ENCODE peak calls at places on chromosome 4, in seven cellular contexts. One of them, this sample, is unnamed.

GRCh38 chr4:38237139-38237538 is 276.9 kb downstream of the PTTG2 start:
- DNase-seq in CD4-positive, alpha-beta T cell: no peak
- DNase-seq in IMR-90: peak
- DNase-seq in Panc1: peak
- DNase-seq in PC-9: peak
- DNase-seq in DND-41: no peak
- DNase-seq in right lobe of liver: no peak
- DNase-seq in this sample: peak

GRCh38 chr4:174522183-174523002 is at the start of gene HPGD:
- DNase-seq in CD4-positive, alpha-beta T cell: peak
- DNase-seq in IMR-90: no peak
- DNase-seq in Panc1: no peak
- DNase-seq in PC-9: no peak
- DNase-seq in DND-41: no peak
- DNase-seq in right lobe of liver: peak
- DNase-seq in this sample: peak

GRCh38 chr4:20323991-20324390 is 72.3 kb downstream of the SLIT2 start:
- DNase-seq in CD4-positive, alpha-beta T cell: no peak
- DNase-seq in IMR-90: peak
- DNase-seq in Panc1: no peak
- DNase-seq in PC-9: no peak
- DNase-seq in DND-41: no peak
- DNase-seq in right lobe of liver: no peak
- DNase-seq in this sample: no peak

GRCh38 chr4:174324246-174324645 is 40.5 kb downstream of the CEP44 start:
- DNase-seq in CD4-positive, alpha-beta T cell: no peak
- DNase-seq in IMR-90: peak
- DNase-seq in Panc1: no peak
- DNase-seq in PC-9: no peak
- DNase-seq in DND-41: no peak
- DNase-seq in right lobe of liver: no peak
- DNase-seq in this sample: no peak

GRCh38 chr4:138192113-138192512 is 50.0 kb downstream of the SLC7A11 start:
- DNase-seq in CD4-positive, alpha-beta T cell: no peak
- DNase-seq in IMR-90: peak
- DNase-seq in Panc1: peak
- DNase-seq in PC-9: peak
- DNase-seq in DND-41: no peak
- DNase-seq in right lobe of liver: no peak
- DNase-seq in this sample: no peak

GRCh38 chr4:146222313-146222712 is 8.0 kb downstream of the REELD1 start:
- DNase-seq in CD4-positive, alpha-beta T cell: no peak
- DNase-seq in IMR-90: peak
- DNase-seq in Panc1: no peak
- DNase-seq in PC-9: peak
- DNase-seq in DND-41: no peak
- DNase-seq in right lobe of liver: no peak
- DNase-seq in this sample: peak

GRCh38 chr4:183700407-183700806 is 41.3 kb downstream of the TRAPPC11 start:
- DNase-seq in CD4-positive, alpha-beta T cell: no peak
- DNase-seq in IMR-90: no peak
- DNase-seq in Panc1: no peak
- DNase-seq in PC-9: no peak
- DNase-seq in DND-41: no peak
- DNase-seq in right lobe of liver: no peak
- DNase-seq in this sample: no peak

GRCh38 chr4:186693159-186693815 is 30.4 kb downstream of the FAT1 start:
- DNase-seq in CD4-positive, alpha-beta T cell: no peak
- DNase-seq in IMR-90: peak
- DNase-seq in Panc1: peak
- DNase-seq in PC-9: no peak
- DNase-seq in DND-41: no peak
- DNase-seq in right lobe of liver: no peak
- DNase-seq in this sample: peak

GRCh38 chr4:76007089-76007559 is at the start of gene CXCL9:
- DNase-seq in CD4-positive, alpha-beta T cell: no peak
- DNase-seq in IMR-90: no peak
- DNase-seq in Panc1: no peak
- DNase-seq in PC-9: peak
- DNase-seq in DND-41: no peak
- DNase-seq in right lobe of liver: no peak
- DNase-seq in this sample: no peak

GRCh38 chr4:95155759-95156451 is 392.9 kb downstream of the UNC5C start:
- DNase-seq in CD4-positive, alpha-beta T cell: no peak
- DNase-seq in IMR-90: peak
- DNase-seq in Panc1: no peak
- DNase-seq in PC-9: no peak
- DNase-seq in DND-41: peak
- DNase-seq in right lobe of liver: no peak
- DNase-seq in this sample: no peak

GRCh38 chr4:126851391-126851790 is 781.4 kb upstream of the INTU start:
- DNase-seq in CD4-positive, alpha-beta T cell: no peak
- DNase-seq in IMR-90: peak
- DNase-seq in Panc1: no peak
- DNase-seq in PC-9: no peak
- DNase-seq in DND-41: no peak
- DNase-seq in right lobe of liver: no peak
- DNase-seq in this sample: no peak

GRCh38 chr4:1862055-1862911 is 6.3 kb upstream of the LETM1 start:
- DNase-seq in CD4-positive, alpha-beta T cell: peak
- DNase-seq in IMR-90: no peak
- DNase-seq in Panc1: no peak
- DNase-seq in PC-9: no peak
- DNase-seq in DND-41: no peak
- DNase-seq in right lobe of liver: no peak
- DNase-seq in this sample: no peak

GRCh38 chr4:73721419-73721818 is 18.9 kb upstream of the CXCL8 start:
- DNase-seq in CD4-positive, alpha-beta T cell: no peak
- DNase-seq in IMR-90: peak
- DNase-seq in Panc1: no peak
- DNase-seq in PC-9: no peak
- DNase-seq in DND-41: no peak
- DNase-seq in right lobe of liver: no peak
- DNase-seq in this sample: no peak

GRCh38 chr4:109721033-109721432 is 8.8 kb downstream of the PLA2G12A start:
- DNase-seq in CD4-positive, alpha-beta T cell: no peak
- DNase-seq in IMR-90: peak
- DNase-seq in Panc1: no peak
- DNase-seq in PC-9: no peak
- DNase-seq in DND-41: no peak
- DNase-seq in right lobe of liver: no peak
- DNase-seq in this sample: no peak

GRCh38 chr4:152419809-152420208 is 116.1 kb downstream of the FBXW7 start:
- DNase-seq in CD4-positive, alpha-beta T cell: no peak
- DNase-seq in IMR-90: no peak
- DNase-seq in Panc1: no peak
- DNase-seq in PC-9: no peak
- DNase-seq in DND-41: no peak
- DNase-seq in right lobe of liver: no peak
- DNase-seq in this sample: no peak

GRCh38 chr4:171847751-171848150 is 34.5 kb downstream of the GALNTL6 start:
- DNase-seq in CD4-positive, alpha-beta T cell: no peak
- DNase-seq in IMR-90: no peak
- DNase-seq in Panc1: no peak
- DNase-seq in PC-9: no peak
- DNase-seq in DND-41: no peak
- DNase-seq in right lobe of liver: no peak
- DNase-seq in this sample: no peak

GRCh38 chr4:170047774-170048354 is 21.7 kb upstream of the MFAP3L start:
- DNase-seq in CD4-positive, alpha-beta T cell: peak
- DNase-seq in IMR-90: peak
- DNase-seq in Panc1: peak
- DNase-seq in PC-9: no peak
- DNase-seq in DND-41: peak
- DNase-seq in right lobe of liver: no peak
- DNase-seq in this sample: peak

GRCh38 chr4:116150152-116150551 is 935.2 kb downstream of the TRAM1L1 start:
- DNase-seq in CD4-positive, alpha-beta T cell: no peak
- DNase-seq in IMR-90: no peak
- DNase-seq in Panc1: no peak
- DNase-seq in PC-9: no peak
- DNase-seq in DND-41: no peak
- DNase-seq in right lobe of liver: no peak
- DNase-seq in this sample: no peak
- TF ChIP-seq CTCF in CD4-positive, alpha-beta T cell: no peak
- TF ChIP-seq CTCF in IMR-90: no peak
- TF ChIP-seq CTCF in Panc1: no peak
- TF ChIP-seq CTCF in PC-9: no peak
- TF ChIP-seq CTCF in DND-41: no peak
- TF ChIP-seq CTCF in right lobe of liver: no peak
- TF ChIP-seq CTCF in this sample: no peak

GRCh38 chr4:8391071-8391470 is 49.5 kb downstream of the ACOX3 start:
- DNase-seq in CD4-positive, alpha-beta T cell: no peak
- DNase-seq in IMR-90: no peak
- DNase-seq in Panc1: no peak
- DNase-seq in PC-9: no peak
- DNase-seq in DND-41: no peak
- DNase-seq in right lobe of liver: no peak
- DNase-seq in this sample: no peak

GRCh38 chr4:8392591-8393190 is 47.8 kb downstream of the ACOX3 start:
- DNase-seq in CD4-positive, alpha-beta T cell: no peak
- DNase-seq in IMR-90: peak
- DNase-seq in Panc1: no peak
- DNase-seq in PC-9: no peak
- DNase-seq in DND-41: peak
- DNase-seq in right lobe of liver: no peak
- DNase-seq in this sample: no peak

GRCh38 chr4:8390604-8391003 is 49.9 kb downstream of the ACOX3 start:
- DNase-seq in CD4-positive, alpha-beta T cell: no peak
- DNase-seq in IMR-90: no peak
- DNase-seq in Panc1: no peak
- DNase-seq in PC-9: no peak
- DNase-seq in DND-41: no peak
- DNase-seq in right lobe of liver: no peak
- DNase-seq in this sample: no peak

GRCh38 chr4:8393593-8394038 is 46.9 kb downstream of the ACOX3 start:
- DNase-seq in CD4-positive, alpha-beta T cell: no peak
- DNase-seq in IMR-90: peak
- DNase-seq in Panc1: peak
- DNase-seq in PC-9: peak
- DNase-seq in DND-41: no peak
- DNase-seq in right lobe of liver: no peak
- DNase-seq in this sample: no peak

DNA sequence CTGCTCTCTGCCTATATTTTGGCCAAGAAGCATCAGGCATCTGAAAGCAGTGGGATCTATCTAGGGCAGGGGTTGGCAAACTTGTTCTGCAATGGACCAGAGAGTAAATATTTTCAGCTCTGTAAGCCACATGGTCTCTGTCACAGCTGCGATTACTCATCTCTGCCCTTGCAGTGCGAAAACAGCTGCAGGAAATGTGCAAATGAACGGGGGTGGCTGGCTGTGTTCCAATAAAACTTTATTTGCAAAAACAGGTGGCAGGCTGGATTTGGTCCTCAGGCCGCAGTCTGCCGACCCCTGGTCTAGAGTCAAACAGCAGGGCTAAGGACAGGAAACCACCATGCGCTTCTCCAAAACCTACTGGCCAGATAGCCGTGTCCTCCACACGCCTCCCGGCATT is 48.6 kb downstream of the ACOX3 start:
- DNase-seq in CD4-positive, alpha-beta T cell: no peak
- DNase-seq in IMR-90: peak
- DNase-seq in Panc1: no peak
- DNase-seq in PC-9: peak
- DNase-seq in DND-41: peak
- DNase-seq in right lobe of liver: no peak
- DNase-seq in this sample: no peak
- TF ChIP-seq CTCF in CD4-positive, alpha-beta T cell: no peak
- TF ChIP-seq CTCF in IMR-90: no peak
- TF ChIP-seq CTCF in Panc1: no peak
- TF ChIP-seq CTCF in PC-9: no peak
- TF ChIP-seq CTCF in DND-41: no peak
- TF ChIP-seq CTCF in right lobe of liver: no peak
- TF ChIP-seq CTCF in this sample: no peak

GRCh38 chr4:168994961-168995360 is 15.1 kb downstream of the CBR4 start:
- DNase-seq in CD4-positive, alpha-beta T cell: no peak
- DNase-seq in IMR-90: no peak
- DNase-seq in Panc1: no peak
- DNase-seq in PC-9: no peak
- DNase-seq in DND-41: no peak
- DNase-seq in right lobe of liver: no peak
- DNase-seq in this sample: no peak

GRCh38 chr4:168993724-168994510 is 16.1 kb downstream of the CBR4 start:
- DNase-seq in CD4-positive, alpha-beta T cell: no peak
- DNase-seq in IMR-90: no peak
- DNase-seq in Panc1: no peak
- DNase-seq in PC-9: no peak
- DNase-seq in DND-41: no peak
- DNase-seq in right lobe of liver: no peak
- DNase-seq in this sample: no peak

GRCh38 chr4:168998596-168998995 is 11.5 kb downstream of the CBR4 start:
- DNase-seq in CD4-positive, alpha-beta T cell: no peak
- DNase-seq in IMR-90: no peak
- DNase-seq in Panc1: no peak
- DNase-seq in PC-9: no peak
- DNase-seq in DND-41: no peak
- DNase-seq in right lobe of liver: no peak
- DNase-seq in this sample: no peak

GRCh38 chr4:168999836-169000235 is 10.2 kb downstream of the CBR4 start:
- DNase-seq in CD4-positive, alpha-beta T cell: no peak
- DNase-seq in IMR-90: no peak
- DNase-seq in Panc1: no peak
- DNase-seq in PC-9: no peak
- DNase-seq in DND-41: no peak
- DNase-seq in right lobe of liver: no peak
- DNase-seq in this sample: no peak

DNA sequence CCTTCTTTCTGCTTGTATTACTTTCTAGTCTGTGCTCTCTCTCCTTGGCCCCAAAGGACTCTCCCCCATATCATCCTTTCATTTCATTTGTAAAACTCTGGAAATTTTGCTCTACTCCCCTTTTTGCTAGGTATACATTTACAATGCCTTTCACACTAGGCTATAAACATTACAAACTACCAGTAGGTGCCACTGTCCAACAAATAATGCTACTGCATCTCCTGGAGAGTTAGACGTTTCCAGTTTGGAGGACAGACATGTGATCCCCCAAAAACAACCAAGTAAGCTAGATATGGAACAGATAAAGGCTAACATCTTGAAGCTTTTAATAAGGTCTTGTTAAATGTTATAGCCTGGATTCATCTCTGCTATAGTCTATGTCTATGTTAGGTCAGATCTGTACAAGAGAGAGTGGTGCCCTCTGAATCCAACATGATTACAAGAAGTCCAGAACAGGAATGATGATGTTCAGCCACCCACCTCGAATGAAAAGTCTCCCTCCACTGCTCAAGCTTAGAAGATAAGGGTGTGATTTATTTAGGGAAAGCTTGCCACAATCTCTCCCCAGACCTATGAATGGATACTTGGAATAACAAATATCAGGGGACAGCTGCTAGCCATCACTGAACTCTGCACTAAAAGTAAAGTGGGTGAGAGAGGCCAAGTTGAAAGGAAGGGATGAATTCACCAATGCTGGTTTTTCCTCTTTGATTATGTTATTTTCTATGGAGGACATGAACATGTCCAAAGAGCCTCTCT is 14.3 kb downstream of the CBR4 start:
- DNase-seq in CD4-positive, alpha-beta T cell: no peak
- DNase-seq in IMR-90: peak
- DNase-seq in Panc1: no peak
- DNase-seq in PC-9: no peak
- DNase-seq in DND-41: no peak
- DNase-seq in right lobe of liver: no peak
- DNase-seq in this sample: no peak
- TF ChIP-seq CTCF in CD4-positive, alpha-beta T cell: no peak
- TF ChIP-seq CTCF in IMR-90: peak
- TF ChIP-seq CTCF in Panc1: peak
- TF ChIP-seq CTCF in PC-9: peak
- TF ChIP-seq CTCF in DND-41: peak
- TF ChIP-seq CTCF in right lobe of liver: peak
- TF ChIP-seq CTCF in this sample: no peak

GRCh38 chr4:104064650-104065577 is 345.1 kb upstream of the TACR3 start:
- DNase-seq in CD4-positive, alpha-beta T cell: no peak
- DNase-seq in IMR-90: no peak
- DNase-seq in Panc1: peak
- DNase-seq in PC-9: no peak
- DNase-seq in DND-41: peak
- DNase-seq in right lobe of liver: peak
- DNase-seq in this sample: peak
- TF ChIP-seq CTCF in CD4-positive, alpha-beta T cell: no peak
- TF ChIP-seq CTCF in IMR-90: no peak
- TF ChIP-seq CTCF in Panc1: peak
- TF ChIP-seq CTCF in PC-9: peak
- TF ChIP-seq CTCF in DND-41: peak
- TF ChIP-seq CTCF in right lobe of liver: peak
- TF ChIP-seq CTCF in this sample: peak

This sample was measured in Calu3.